ENCODE peak calls at places on chromosome 22, in five cellular contexts. B is neural crest cell, H is heart right ventricle, Q is GM13977, D is body of pancreas. A is an unnamed sample.

GRCh38 chr22:26348810-26349526 is 80.1 kb upstream of the ASPHD2 start:
- DNase-seq in B (no peak), D (no peak), Q (no peak), H (no peak), A (no peak)

GRCh38 chr22:20868225-20868944 is 9.6 kb downstream of the SNAP29 start:
- DNase-seq in Q (no peak), B (no peak), H (no peak), D (no peak), A (no peak)

GRCh38 chr22:21587803-21588611 is 20.5 kb downstream of the UBE2L3 start:
- DNase-seq in H (no peak), Q (peak), B (no peak), D (no peak), A (no peak)

GRCh38 chr22:42430486-42431125 is 1.6 kb downstream of the NFAM1 start:
- DNase-seq in Q (no peak), H (no peak), D (no peak), B (no peak), A (no peak)

GRCh38 chr22:36764060-36764459 is 11.9 kb downstream of the IFT27 start:
- DNase-seq in Q (no peak), B (no peak), D (no peak), H (no peak), A (no peak)

GRCh38 chr22:33104192-33104591 is 46.0 kb upstream of the SYN3 start:
- DNase-seq in Q (no peak), H (no peak), B (no peak), D (no peak), A (no peak)

GRCh38 chr22:42344391-42344861 is 74.0 kb upstream of the TCF20 start:
- DNase-seq in B (no peak), D (no peak), Q (no peak), H (no peak), A (no peak)

GRCh38 chr22:24973867-24974266 is 21.4 kb downstream of the KIAA1671 start:
- DNase-seq in D (no peak), Q (no peak), H (no peak), B (no peak), A (no peak)

GRCh38 chr22:26323013-26323412 is 106.0 kb upstream of the ASPHD2 start:
- DNase-seq in Q (no peak), B (no peak), D (no peak), H (no peak), A (no peak)

GRCh38 chr22:42528591-42529307 is 9.2 kb upstream of the RRP7A start:
- DNase-seq in H (no peak), D (no peak), B (no peak), Q (no peak), A (no peak)

GRCh38 chr22:18118345-18118915 is 7.8 kb downstream of the TUBA8 start:
- DNase-seq in Q (no peak), H (no peak), B (no peak), D (no peak), A (no peak)

GRCh38 chr22:36541831-36542391 is 12.9 kb upstream of the EIF3D start:
- DNase-seq in B (no peak), Q (no peak), D (no peak), H (no peak), A (no peak)

GRCh38 chr22:24758164-24758799 is 16.2 kb downstream of the PIWIL3 start:
- DNase-seq in Q (peak), H (peak), D (peak), B (peak), A (no peak)

GRCh38 chr22:50686794-50687193 is 14.2 kb downstream of the SHANK3 start:
- DNase-seq in H (no peak), Q (no peak), D (no peak), B (no peak), A (no peak)

GRCh38 chr22:40281717-40282116 is 64.6 kb upstream of the ADSL start:
- DNase-seq in H (no peak), B (no peak), D (peak), Q (no peak), A (no peak)

GRCh38 chr22:34111210-34111824 is 191.0 kb upstream of the LARGE1 start:
- DNase-seq in H (peak), B (peak), D (peak), Q (peak), A (no peak)

GRCh38 chr22:42177891-42178336 is 47.3 kb upstream of the CYP2D6 start:
- DNase-seq in D (peak), H (no peak), B (no peak), Q (no peak), A (no peak)

GRCh38 chr22:24554316-24555159 is at the start of gene GUCD1:
- DNase-seq in H (no peak), B (peak), Q (peak), D (peak), A (no peak)

GRCh38 chr22:42490244-42490832 is 29.3 kb downstream of the RRP7A start:
- DNase-seq in H (no peak), D (no peak), B (no peak), Q (no peak), A (no peak)

GRCh38 chr22:24845036-24845918 is 39.3 kb downstream of the SGSM1 start:
- DNase-seq in H (no peak), D (no peak), Q (no peak), B (no peak), A (no peak)

GRCh38 chr22:30298005-30298701 is 8.8 kb upstream of the CASTOR1 start:
- DNase-seq in D (peak), B (no peak), Q (no peak), H (no peak), A (no peak)

GRCh38 chr22:40668611-40669390 is 10.5 kb upstream of the MCHR1 start:
- DNase-seq in H (no peak), D (no peak), B (no peak), Q (no peak), A (no peak)

GRCh38 chr22:30251661-30252226 is 5.2 kb upstream of the LIF start:
- DNase-seq in B (no peak), Q (no peak), D (no peak), H (peak), A (no peak)

GRCh38 chr22:37303821-37304274 is 21.5 kb downstream of the CYTH4 start:
- DNase-seq in D (no peak), B (no peak), H (no peak), Q (no peak), A (no peak)

GRCh38 chr22:41907436-41908401 is 7.2 kb downstream of the SHISA8 start:
- DNase-seq in B (no peak), Q (no peak), D (no peak), H (no peak), A (no peak)

GRCh38 chr22:41092023-41092817 is at the start of gene EP300:
- DNase-seq in Q (peak), B (peak), D (peak), H (peak), A (no peak)

GRCh38 chr22:35227248-35227647 is 30.0 kb upstream of the HMGXB4 start:
- DNase-seq in Q (no peak), H (no peak), B (no peak), D (no peak), A (no peak)

GRCh38 chr22:35177811-35178210 is 79.5 kb upstream of the HMGXB4 start:
- DNase-seq in B (no peak), Q (no peak), H (no peak), D (no peak), A (no peak)

GRCh38 chr22:41822289-41823057 is 10.4 kb upstream of the SREBF2 start:
- DNase-seq in H (no peak), D (no peak), B (no peak), Q (peak), A (no peak)

GRCh38 chr22:46047841-46048595 is 71.1 kb upstream of the WNT7B start:
- DNase-seq in B (no peak), D (peak), H (no peak), Q (no peak), A (no peak)
- TF ChIP-seq CTCF in B (no peak), D (no peak), H (no peak), Q (no peak), A (no peak)

DNA sequence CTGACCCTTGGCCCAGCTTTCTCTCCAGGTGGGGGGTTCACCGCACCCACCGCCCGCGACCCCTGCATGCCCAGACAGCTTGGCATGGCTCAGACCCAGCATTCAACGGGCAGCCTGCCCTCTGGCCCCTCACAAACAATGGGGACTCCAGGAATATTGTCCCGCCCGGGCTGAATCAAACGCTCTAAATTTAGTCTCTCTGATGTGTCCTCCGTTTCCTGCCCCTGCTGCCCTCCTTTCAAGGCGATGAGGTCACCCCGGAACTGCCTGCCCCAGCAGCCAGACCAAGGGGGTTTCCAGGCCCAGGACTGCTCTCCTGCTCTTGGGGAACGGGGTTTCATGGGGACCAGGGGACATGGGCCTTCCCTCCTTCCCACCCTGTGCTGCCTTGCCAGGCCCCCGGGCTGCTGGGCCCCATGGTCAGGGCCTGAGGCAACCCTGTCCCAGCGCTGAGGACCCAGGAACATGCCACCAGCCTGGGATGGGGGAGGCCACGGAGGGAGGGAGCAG is 10.1 kb upstream of the PDGFB start:
- DNase-seq in D (no peak), Q (peak), H (peak), B (no peak), A (no peak)
- TF ChIP-seq CTCF in D (no peak), Q (no peak), H (no peak), B (no peak), A (no peak)

DNA sequence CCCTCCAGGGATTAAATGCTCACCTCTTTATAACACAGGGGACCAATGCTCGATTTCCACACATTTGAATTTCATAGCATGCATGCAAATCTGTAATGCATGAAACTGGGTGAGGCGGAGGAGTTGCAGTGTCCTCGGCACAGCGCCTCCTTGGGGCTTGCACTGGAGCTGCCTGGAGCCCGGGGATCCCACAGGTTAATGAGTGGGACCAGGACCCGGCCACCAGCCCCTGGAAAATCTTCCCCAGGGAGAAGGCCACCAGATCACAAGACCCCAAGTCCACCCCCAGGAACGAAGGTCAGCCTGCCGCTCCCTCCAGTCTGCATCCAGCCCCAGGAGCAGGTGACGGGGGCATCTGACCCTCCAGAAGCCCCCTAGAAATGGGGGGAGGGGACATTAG is 119.1 kb downstream of the MN1 start:
- DNase-seq in B (peak), Q (no peak), D (no peak), H (no peak), A (no peak)
- TF ChIP-seq CTCF in B (peak), Q (no peak), D (no peak), H (no peak), A (peak)

DNA sequence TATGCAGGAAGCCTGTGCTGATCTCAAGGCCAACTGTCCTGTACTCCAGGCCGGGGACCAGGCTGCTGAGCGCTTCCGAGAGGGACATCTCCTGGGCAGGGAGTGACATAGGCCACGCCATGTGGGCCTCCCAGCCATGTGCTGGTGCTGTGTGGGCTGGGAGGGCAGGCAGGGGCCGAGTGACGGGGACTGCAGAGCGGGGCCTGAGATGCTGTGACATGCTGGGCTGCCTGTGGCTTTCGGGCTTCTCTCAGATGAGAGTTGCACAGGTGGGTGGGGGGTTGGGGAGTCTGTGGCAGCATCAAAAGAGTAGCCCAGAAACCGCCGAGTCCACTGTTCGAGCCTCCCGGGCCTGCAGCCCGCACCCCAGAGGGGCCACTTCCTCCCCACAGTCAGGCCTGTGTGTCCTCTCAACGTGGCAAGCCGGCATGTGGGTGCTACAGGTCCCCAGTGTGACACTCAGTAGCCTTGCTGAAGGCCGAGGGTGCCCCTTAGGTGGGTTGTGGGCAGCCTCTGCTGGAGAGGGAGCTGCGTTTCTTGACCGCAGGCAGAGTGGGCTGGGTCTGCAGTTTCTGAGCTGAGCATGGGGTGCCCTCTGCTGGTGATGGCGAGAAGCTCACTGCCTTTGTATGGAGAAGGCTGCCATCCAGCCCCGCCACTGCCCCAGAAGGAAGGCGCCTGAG is 101.2 kb downstream of the BCR start:
- DNase-seq in Q (peak), D (peak), B (peak), H (peak), A (peak)
- TF ChIP-seq CTCF in Q (peak), D (peak), B (peak), H (peak), A (peak)

DNA sequence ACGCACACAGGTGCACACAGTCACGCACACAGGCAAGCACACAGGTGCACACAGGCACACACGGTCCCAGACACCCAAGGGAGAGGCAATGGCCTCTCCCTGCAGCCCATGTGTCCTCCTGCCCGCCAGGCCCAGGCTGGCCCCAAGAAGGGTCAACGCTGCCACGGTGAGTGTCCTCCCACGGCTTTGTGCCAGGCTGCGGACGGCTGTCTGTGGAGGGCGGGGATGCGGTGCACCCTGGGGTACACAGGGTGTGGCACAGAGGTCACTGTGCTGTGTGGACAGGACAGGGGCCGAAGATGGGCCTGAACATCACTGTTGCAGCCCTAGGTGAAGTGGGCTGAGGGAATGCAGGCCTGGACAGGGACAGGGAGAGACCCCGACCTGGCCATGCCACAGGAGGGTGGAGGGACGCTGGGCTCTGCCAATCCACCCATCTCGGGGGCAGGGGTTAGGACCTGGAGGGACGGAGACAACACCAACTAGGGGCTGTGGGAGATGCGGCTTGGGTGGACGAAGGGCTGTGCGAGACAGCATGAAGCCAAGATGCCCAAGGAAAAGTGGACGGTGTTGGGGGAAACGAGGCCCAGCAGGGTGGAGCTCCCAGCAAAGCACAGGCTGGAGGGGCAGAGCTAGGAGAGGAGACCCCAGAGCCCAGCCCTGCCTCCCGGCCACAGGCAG is 523.8 kb downstream of the BRD1 start:
- DNase-seq in Q (no peak), H (no peak), B (no peak), D (no peak), A (no peak)
- TF ChIP-seq CTCF in Q (no peak), H (no peak), B (no peak), D (no peak), A (no peak)

DNA sequence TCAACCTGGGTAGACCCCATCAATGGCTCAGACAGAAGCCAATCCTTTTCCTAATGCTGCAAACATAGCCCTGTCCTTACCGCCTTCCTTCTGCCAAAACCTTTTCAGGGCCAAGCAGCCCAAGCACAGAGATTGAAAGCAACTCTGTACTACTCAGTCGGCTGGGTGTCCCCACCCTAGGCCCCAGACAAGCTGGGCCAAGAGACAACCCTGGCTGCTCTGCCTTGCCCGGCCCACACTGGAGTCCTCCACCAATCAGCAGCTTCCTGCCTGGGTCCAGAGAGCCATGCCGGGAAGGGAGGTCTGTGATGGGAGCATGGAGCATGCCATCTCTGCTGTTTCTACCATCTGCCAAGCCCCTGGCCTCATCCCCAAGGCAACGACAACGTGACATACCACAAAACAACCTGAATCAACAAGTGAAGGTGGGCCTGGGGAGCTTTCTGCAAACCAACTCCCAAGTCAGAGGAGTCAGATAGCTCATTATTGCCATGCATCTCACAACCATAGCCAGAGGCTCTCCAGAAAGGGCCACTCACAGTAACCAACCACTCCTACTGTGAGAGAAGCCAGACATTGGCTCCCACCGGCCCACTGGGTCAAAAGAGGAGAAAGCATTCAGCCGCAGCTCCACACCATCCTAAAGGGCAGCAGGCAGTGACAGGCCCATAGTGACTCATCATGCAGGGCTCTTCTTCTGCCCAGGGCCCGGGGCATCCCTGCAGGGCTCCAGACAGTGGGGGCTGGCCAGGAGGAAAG is 18.2 kb downstream of the PATZ1 start:
- DNase-seq in D (no peak), H (no peak), Q (no peak), B (no peak), A (no peak)
- TF ChIP-seq CTCF in D (no peak), H (no peak), Q (no peak), B (no peak), A (no peak)

DNA sequence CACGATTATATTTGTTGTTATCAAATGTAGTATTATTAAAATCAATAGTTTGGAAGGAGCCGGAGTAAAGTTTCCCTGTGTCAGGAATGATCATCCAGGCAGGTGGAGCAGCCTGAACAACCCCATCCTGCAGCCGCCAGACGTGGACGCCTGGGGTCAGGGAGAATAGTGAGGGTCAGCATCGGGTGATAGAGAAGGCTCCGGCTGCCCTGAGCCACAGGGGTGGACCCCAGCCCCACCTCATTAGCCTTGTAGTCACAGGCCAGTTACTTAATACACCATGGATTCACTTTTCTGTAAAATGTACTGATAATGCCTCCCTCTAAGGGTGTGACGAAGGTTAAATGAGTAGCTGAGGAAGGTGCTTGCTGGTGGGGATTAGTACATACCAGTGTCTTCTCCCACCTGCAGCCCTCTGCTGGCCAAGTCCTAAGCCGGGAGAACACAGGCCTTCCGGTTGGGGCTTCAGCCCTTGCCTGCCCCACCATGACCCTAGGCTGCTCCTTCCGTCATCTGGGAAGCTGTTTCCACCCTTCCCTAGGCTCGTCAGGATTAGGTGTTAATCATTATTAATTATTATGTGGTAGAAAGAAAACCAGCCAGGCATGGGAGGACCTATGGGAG is 14.9 kb downstream of the TMEM121B start:
- DNase-seq in D (no peak), H (no peak), B (no peak), Q (no peak), A (peak)
- TF ChIP-seq CTCF in D (no peak), H (no peak), B (no peak), Q (no peak), A (peak)

DNA sequence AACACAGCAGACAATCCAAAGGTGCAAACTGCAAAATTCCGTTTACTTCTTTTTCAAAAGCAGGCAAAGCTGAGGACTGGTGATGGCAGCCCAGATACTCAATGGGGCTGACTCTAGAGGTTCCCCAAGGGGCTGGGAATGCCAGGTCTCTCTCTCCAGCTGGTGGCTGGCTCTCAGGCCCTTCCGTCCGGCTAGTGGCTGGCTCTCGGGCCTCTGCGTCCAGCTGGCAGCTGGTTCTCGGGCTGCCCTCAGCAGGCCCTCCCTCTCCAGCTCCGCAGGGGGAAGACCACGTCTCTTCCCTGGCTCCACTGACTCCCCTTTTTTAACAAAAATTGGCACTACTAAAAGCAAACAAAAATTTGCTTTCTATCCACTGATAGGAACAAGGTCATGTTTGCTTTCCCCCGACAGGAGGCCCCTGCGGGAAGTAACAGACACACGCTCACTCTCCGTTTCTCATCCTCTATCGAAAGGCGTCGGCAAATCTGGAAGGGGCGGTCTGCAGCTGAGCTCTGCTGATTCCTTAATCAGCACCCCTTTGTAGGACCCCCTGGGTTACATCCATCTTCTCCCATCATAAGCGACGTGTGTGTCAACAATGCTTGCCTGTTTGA is 381.4 kb downstream of the BRD1 start:
- DNase-seq in Q (no peak), H (no peak), B (no peak), D (no peak), A (no peak)
- TF ChIP-seq CTCF in Q (no peak), H (no peak), B (no peak), D (no peak), A (no peak)

GRCh38 chr22:19810381-19811141 is 44.1 kb downstream of the GNB1L start:
- DNase-seq in D (no peak), H (no peak), B (no peak), Q (no peak), A (no peak)
- TF ChIP-seq CTCF in D (no peak), H (no peak), B (no peak), Q (no peak), A (no peak)

GRCh38 chr22:29040385-29041275 is 21.0 kb downstream of the C22orf31 start:
- DNase-seq in Q (peak), H (peak), D (peak), B (peak), A (no peak)
- TF ChIP-seq CTCF in Q (peak), H (peak), D (peak), B (peak), A (peak)

A was measured in D721Med.